ENCODE peak calls at places on chromosomes 5 and 9, in five cellular contexts. E is dorsolateral prefrontal cortex, R is A549, T is thoracic aorta, I is upper lobe of right lung. K is an unnamed sample.

GRCh38 chr9:35628389-35628991 is 10.3 kb upstream of the CD72 start:
- DNase-seq in E (no peak), R (no peak), T (no peak), I (no peak), K (no peak)

GRCh38 chr9:83384214-83384613 is 154.0 kb downstream of the FRMD3 start:
- DNase-seq in E (no peak), R (no peak), T (no peak), I (no peak), K (no peak)

GRCh38 chr9:114283551-114284111 is 39.3 kb upstream of the ORM1 start:
- DNase-seq in E (no peak), R (no peak), T (no peak), I (peak; percentile 52), K (no peak)

GRCh38 chr5:122014232-122014940 is 52.6 kb downstream of the SRFBP1 start:
- DNase-seq in E (no peak), R (no peak), T (no peak), I (no peak), K (no peak)

GRCh38 chr5:160339406-160340140 is 27.2 kb upstream of the CCNJL start:
- DNase-seq in E (no peak), R (no peak), T (no peak), I (no peak), K (no peak)

GRCh38 chr9:14478175-14479165 is 164.5 kb upstream of the NFIB start:
- DNase-seq in E (no peak), R (no peak), T (no peak), I (no peak), K (no peak)

GRCh38 chr5:180816608-180817534 is 14.3 kb upstream of the MGAT1 start:
- DNase-seq in E (no peak), R (no peak), T (no peak), I (peak; percentile 72), K (no peak)

GRCh38 chr9:109383947-109384346 is 63.1 kb upstream of the EPB41L4B start:
- DNase-seq in E (no peak), R (no peak), T (no peak), I (no peak), K (no peak)

GRCh38 chr9:72579190-72579589 is 57.8 kb downstream of the TMC1 start:
- DNase-seq in E (no peak), R (peak; percentile 76), T (no peak), I (no peak), K (no peak)

GRCh38 chr5:39624268-39624886 is 199.6 kb upstream of the DAB2 start:
- DNase-seq in E (no peak), R (peak; percentile 29), T (no peak), I (no peak), K (no peak)

GRCh38 chr9:95379630-95380029 is 62.1 kb upstream of the FANCC start:
- DNase-seq in E (no peak), R (peak; percentile 16), T (no peak), I (no peak), K (no peak)

GRCh38 chr5:179055436-179055835 is 4.7 kb upstream of the ZNF354C start:
- DNase-seq in E (no peak), R (no peak), T (no peak), I (no peak), K (no peak)

GRCh38 chr5:171369898-171370297 is 17.8 kb upstream of the NPM1 start:
- DNase-seq in E (no peak), R (no peak), T (no peak), I (no peak), K (no peak)

GRCh38 chr9:96117398-96118060 is 184.4 kb downstream of the HSD17B3 start:
- DNase-seq in E (no peak), R (no peak), T (no peak), I (no peak), K (no peak)

GRCh38 chr9:120388000-120388855 is 191.7 kb downstream of the CDK5RAP2 start:
- DNase-seq in E (no peak), R (no peak), T (no peak), I (no peak), K (no peak)

GRCh38 chr5:19608434-19608833 is 379.6 kb downstream of the CDH18 start:
- DNase-seq in E (no peak), R (peak; percentile 12), T (no peak), I (no peak), K (no peak)

GRCh38 chr9:137589441-137590122 is 730 bp downstream of the ZMYND19 start:
- DNase-seq in E (no peak), R (no peak), T (no peak), I (no peak), K (no peak)

GRCh38 chr9:132991351-132992300 is 13.1 kb downstream of the GFI1B start:
- DNase-seq in E (no peak), R (no peak), T (no peak), I (no peak), K (no peak)

GRCh38 chr9:121780641-121781040 is 129.2 kb downstream of the DAB2IP start:
- DNase-seq in E (no peak), R (no peak), T (no peak), I (no peak), K (no peak)

GRCh38 chr9:37904647-37905505 is 949 bp upstream of the SLC25A51 start:
- DNase-seq in E (no peak), R (no peak), T (no peak), I (no peak), K (no peak)

GRCh38 chr9:121171236-121171635 is 30.4 kb downstream of the RAB14 start:
- DNase-seq in E (no peak), R (no peak), T (no peak), I (no peak), K (no peak)

GRCh38 chr5:139955616-139956283 is 87.3 kb downstream of the NRG2 start:
- DNase-seq in E (no peak), R (no peak), T (no peak), I (peak; percentile 27), K (no peak)

GRCh38 chr9:116144038-116144437 is 9.6 kb upstream of the PAPPA start:
- DNase-seq in E (no peak), R (peak; percentile 43), T (no peak), I (no peak), K (no peak)

GRCh38 chr5:54229041-54229780 is 81.2 kb downstream of the ARL15 start:
- DNase-seq in E (peak; percentile 70), R (peak; percentile 61), T (no peak), I (peak; percentile 81), K (peak; percentile 48)

GRCh38 chr5:78547731-78548189 is 100.8 kb downstream of the LHFPL2 start:
- DNase-seq in E (no peak), R (no peak), T (peak; percentile 82), I (no peak), K (no peak)

GRCh38 chr9:120563044-120563443 is 16.9 kb downstream of the CDK5RAP2 start:
- DNase-seq in E (no peak), R (no peak), T (no peak), I (no peak), K (no peak)

GRCh38 chr9:69028754-69029153 is 6.8 kb upstream of the FXN start:
- DNase-seq in E (no peak), R (no peak), T (no peak), I (no peak), K (no peak)

GRCh38 chr9:133825555-133826198 is 87.5 kb upstream of the SARDH start:
- DNase-seq in E (no peak), R (no peak), T (no peak), I (no peak), K (no peak)

GRCh38 chr5:73709536-73710129 is 83.6 kb downstream of the ARHGEF28 start:
- DNase-seq in E (no peak), R (no peak), T (no peak), I (no peak), K (no peak)

GRCh38 chr5:173331287-173331686 is 3.1 kb upstream of the STC2 start:
- DNase-seq in E (no peak), R (no peak), T (no peak), I (no peak), K (no peak)

GRCh38 chr5:173330856-173331206 is 2.6 kb upstream of the STC2 start:
- DNase-seq in E (no peak), R (no peak), T (no peak), I (no peak), K (no peak)

GRCh38 chr5:173328896-173329369 is 719 bp upstream of the STC2 start:
- DNase-seq in E (no peak), R (peak; percentile 69), T (no peak), I (no peak), K (no peak)

GRCh38 chr5:173329370-173330150 is 1.3 kb upstream of the STC2 start:
- DNase-seq in E (no peak), R (peak; percentile 59), T (no peak), I (no peak), K (no peak)

GRCh38 chr5:173330151-173330855 is 2.1 kb upstream of the STC2 start:
- DNase-seq in E (no peak), R (no peak), T (no peak), I (no peak), K (no peak)
- H3K27ac ChIP-seq in E (no peak overlapping the region), R (peak overlapping the region; percentile 88), T (no peak overlapping the region), I (no peak overlapping the region), K (no peak overlapping the region)

GRCh38 chr5:168752416-168753190 is 173.4 kb upstream of the PANK3 start:
- DNase-seq in E (no peak), R (no peak), T (no peak), I (no peak), K (no peak)

GRCh38 chr5:168749391-168750100 is 170.4 kb upstream of the PANK3 start:
- DNase-seq in E (no peak), R (no peak), T (no peak), I (no peak), K (no peak)

GRCh38 chr5:168753691-168754254 is 174.6 kb upstream of the PANK3 start:
- DNase-seq in E (no peak), R (no peak), T (no peak), I (no peak), K (no peak)

GRCh38 chr5:168750926-168751325 is 171.8 kb upstream of the PANK3 start:
- DNase-seq in E (no peak), R (no peak), T (no peak), I (no peak), K (no peak)

DNA sequence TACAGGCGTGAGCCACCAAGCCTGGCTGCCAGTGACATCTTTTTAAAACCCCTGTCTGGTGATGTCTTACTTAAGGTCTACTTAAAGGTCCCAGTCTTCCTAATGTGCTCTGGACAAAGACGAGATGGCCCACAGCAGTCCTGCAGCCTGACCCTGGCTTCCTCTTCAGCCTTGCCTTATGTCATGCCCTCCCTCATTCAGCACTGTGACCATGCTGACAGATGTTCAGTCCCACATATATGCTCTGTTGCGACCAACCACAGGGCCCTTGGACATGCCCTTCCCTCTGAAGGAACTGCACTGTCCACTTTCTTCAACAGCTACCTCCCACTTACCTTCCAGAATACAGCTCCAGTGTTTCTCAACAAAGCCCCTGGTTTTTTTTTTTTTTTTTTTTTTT is 172.8 kb upstream of the PANK3 start:
- DNase-seq in E (no peak), R (no peak), T (no peak), I (no peak), K (no peak)
- H3K27ac ChIP-seq in E (no peak overlapping the region), R (no peak overlapping the region), T (no peak overlapping the region), I (no peak overlapping the region), K (no peak overlapping the region)

GRCh38 chr9:111839387-111839786 is 44.6 kb upstream of the SHOC1 start:
- DNase-seq in E (no peak), R (no peak), T (no peak), I (peak; percentile 67), K (no peak)
- H3K27ac ChIP-seq in E (no peak overlapping the region), R (no peak overlapping the region), T (no peak overlapping the region), I (no peak overlapping the region), K (no peak overlapping the region)

DNA sequence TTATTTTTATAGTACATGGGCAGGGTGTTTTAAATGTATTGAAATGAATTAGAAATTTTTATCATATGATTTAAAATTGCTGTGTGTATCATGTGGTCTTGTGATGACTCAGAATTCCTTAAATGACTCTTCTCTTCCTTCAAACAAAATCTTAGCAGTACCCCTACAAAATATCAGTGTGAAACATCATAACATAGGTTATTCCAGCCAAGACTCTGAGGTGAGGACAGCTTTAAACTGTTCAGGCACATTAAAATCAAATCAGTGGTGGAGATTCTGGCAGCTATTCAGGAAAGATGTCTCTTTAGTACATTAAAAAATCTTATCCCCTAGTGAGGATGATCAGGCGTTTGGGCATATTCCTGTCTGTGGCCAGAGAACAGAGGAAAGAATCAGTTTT is 174.0 kb downstream of the MAN2A1 start:
- DNase-seq in E (no peak), R (no peak), T (no peak), I (no peak), K (no peak)
- H3K27ac ChIP-seq in E (no peak overlapping the region), R (no peak overlapping the region), T (no peak overlapping the region), I (no peak overlapping the region), K (no peak overlapping the region)